ENCODE peak calls at places on chromosomes 6 and 20, in ten cellular contexts. Y is AG08395; J is COR-L47; E is CD4-positive, CD25-positive, alpha-beta regulatory T cell; Z is mammary epithelial cell; P is HCT116; V is stimulated activated CD8-positive, alpha-beta memory T cell treated with anti-CD3 and anti-CD28 coated beads, Interleukin-7, amount 100 ng/mL, for 48 hours; D is iris pigment epithelial cell; O is HuH-7.5; F is HFFc6. C is an unnamed sample.

GRCh38 chr6:130313206-130313605 is 52.6 kb upstream of the TMEM200A start:
- DNase-seq in Y (no peak), J (no peak), E (no peak), Z (no peak), P (peak; percentile 38), V (no peak), D (no peak), O (no peak), F (no peak), C (no peak)

GRCh38 chr6:144266091-144266649 is 19.0 kb upstream of the UTRN start:
- DNase-seq in Y (peak; percentile 35), J (no peak), E (no peak), Z (no peak), P (peak; percentile 64), V (no peak), D (peak; percentile 94), O (no peak), F (no peak), C (peak; percentile 99)

GRCh38 chr6:163415620-163416379 is 1.3 kb downstream of the QKI start:
- DNase-seq in Y (peak; percentile 58), J (no peak), E (peak; percentile 42), Z (peak; percentile 56), P (no peak), V (no peak), D (peak; percentile 73), O (no peak), F (peak; percentile 41), C (peak; percentile 61)

GRCh38 chr6:162706236-162706635 is 21.3 kb downstream of the PRKN start:
- DNase-seq in Y (no peak), J (no peak), E (no peak), Z (no peak), P (no peak), V (no peak), D (no peak), O (no peak), F (no peak), C (no peak)

GRCh38 chr6:143336446-143337152 is 113.9 kb downstream of the ADAT2 start:
- DNase-seq in Y (peak; percentile 19), J (no peak), E (no peak), Z (peak; percentile 67), P (no peak), V (no peak), D (peak; percentile 34), O (no peak), F (peak; percentile 63), C (peak; percentile 87)

GRCh38 chr6:33599413-33599911 is 19.4 kb upstream of the BAK1 start:
- DNase-seq in Y (no peak), J (peak; percentile 69), E (no peak), Z (peak; percentile 69), P (no peak), V (no peak), D (no peak), O (no peak), F (no peak), C (peak; percentile 84)

GRCh38 chr6:144474290-144474689 is 189.2 kb downstream of the UTRN start:
- DNase-seq in Y (no peak), J (no peak), E (no peak), Z (no peak), P (no peak), V (no peak), D (no peak), O (no peak), F (no peak), C (no peak)

GRCh38 chr6:158031445-158032353 is 50.0 kb downstream of the SYNJ2 start:
- DNase-seq in Y (peak; percentile 89), J (no peak), E (no peak), Z (no peak), P (peak; percentile 54), V (peak; percentile 67), D (peak; percentile 76), O (no peak), F (peak; percentile 83), C (no peak)

GRCh38 chr6:36227379-36228344 is 31.1 kb downstream of the BRPF3 start:
- DNase-seq in Y (no peak), J (no peak), E (no peak), Z (peak; percentile 69), P (no peak), V (no peak), D (no peak), O (no peak), F (no peak), C (peak; percentile 66)

GRCh38 chr6:158086706-158087518 is 81.2 kb downstream of the SERAC1 start:
- DNase-seq in Y (no peak), J (no peak), E (no peak), Z (no peak), P (no peak), V (no peak), D (peak; percentile 38), O (no peak), F (no peak), C (no peak)

GRCh38 chr20:31666258-31667042 is 28.7 kb downstream of the COX4I2 start:
- DNase-seq in Y (peak; percentile 28), J (no peak), E (peak; percentile 29), Z (no peak), P (no peak), V (no peak), D (no peak), O (no peak), F (no peak), C (no peak)

GRCh38 chr6:38435330-38435729 is 204.4 kb downstream of the BTBD9 start:
- DNase-seq in Y (no peak), J (no peak), E (no peak), Z (no peak), P (no peak), V (no peak), D (no peak), O (no peak), F (no peak), C (no peak)

GRCh38 chr6:35948725-35949124 is 27.8 kb upstream of the SRPK1 start:
- DNase-seq in Y (no peak), J (no peak), E (no peak), Z (no peak), P (peak; percentile 40), V (no peak), D (peak; percentile 49), O (no peak), F (peak; percentile 17), C (peak; percentile 34)

GRCh38 chr20:6632187-6632586 is 135.3 kb upstream of the BMP2 start:
- DNase-seq in Y (peak; percentile 37), J (no peak), E (no peak), Z (peak; percentile 45), P (no peak), V (no peak), D (peak; percentile 4), O (no peak), F (no peak), C (peak; percentile 20)

GRCh38 chr6:6746334-6746969 is 157.9 kb downstream of the LY86 start:
- DNase-seq in Y (no peak), J (no peak), E (no peak), Z (no peak), P (no peak), V (no peak), D (no peak), O (no peak), F (no peak), C (no peak)

GRCh38 chr6:152984387-152984872 is 1.6 kb upstream of the FBXO5 start:
- DNase-seq in Y (no peak), J (no peak), E (no peak), Z (no peak), P (no peak), V (no peak), D (no peak), O (no peak), F (no peak), C (no peak)

GRCh38 chr6:20286968-20287565 is 74.8 kb upstream of the MBOAT1 start:
- DNase-seq in Y (no peak), J (no peak), E (no peak), Z (peak; percentile 9), P (no peak), V (no peak), D (peak; percentile 10), O (no peak), F (no peak), C (peak; percentile 4)

GRCh38 chr6:57257911-57258541 is 35.9 kb upstream of the RAB23 start:
- DNase-seq in Y (peak; percentile 73), J (no peak), E (no peak), Z (no peak), P (no peak), V (no peak), D (peak; percentile 83), O (no peak), F (peak; percentile 64), C (no peak)

GRCh38 chr20:17558941-17559304 is 11.0 kb upstream of the DSTN start:
- DNase-seq in Y (no peak), J (no peak), E (no peak), Z (no peak), P (no peak), V (no peak), D (no peak), O (no peak), F (no peak), C (no peak)

GRCh38 chr6:167799033-167799933 is 27.4 kb upstream of the AFDN start:
- DNase-seq in Y (no peak), J (no peak), E (no peak), Z (no peak), P (no peak), V (no peak), D (no peak), O (no peak), F (no peak), C (no peak)

GRCh38 chr20:52172392-52173047 is 19.1 kb downstream of the ZFP64 start:
- DNase-seq in Y (no peak), J (no peak), E (no peak), Z (no peak), P (no peak), V (no peak), D (no peak), O (no peak), F (no peak), C (peak; percentile 9)

GRCh38 chr20:43750774-43751166 is 24.0 kb upstream of the GTSF1L start:
- DNase-seq in Y (no peak), J (no peak), E (no peak), Z (no peak), P (no peak), V (no peak), D (no peak), O (no peak), F (no peak), C (no peak)

GRCh38 chr6:169853196-169854082 is 102.0 kb downstream of the ERMARD start:
- DNase-seq in Y (no peak), J (no peak), E (no peak), Z (no peak), P (no peak), V (no peak), D (no peak), O (no peak), F (no peak), C (no peak)

GRCh38 chr6:151014404-151015150 is 149.1 kb downstream of the MTHFD1L start:
- DNase-seq in Y (peak; percentile 51), J (peak; percentile 47), E (peak; percentile 59), Z (peak; percentile 53), P (peak; percentile 75), V (no peak), D (peak; percentile 73), O (peak; percentile 61), F (peak; percentile 25), C (peak; percentile 82)

GRCh38 chr6:130037207-130037811 is 18.9 kb downstream of the L3MBTL3 start:
- DNase-seq in Y (no peak), J (no peak), E (peak; percentile 39), Z (no peak), P (no peak), V (no peak), D (no peak), O (no peak), F (no peak), C (peak; percentile 28)

GRCh38 chr6:100230976-100231316 is 233.8 kb downstream of the SIM1 start:
- DNase-seq in Y (peak; percentile 36), J (no peak), E (no peak), Z (peak; percentile 35), P (no peak), V (no peak), D (peak; percentile 7), O (no peak), F (peak; percentile 16), C (peak; percentile 28)

GRCh38 chr6:75334266-75335040 is 49.9 kb upstream of the TMEM30A start:
- DNase-seq in Y (peak; percentile 47), J (no peak), E (no peak), Z (peak; percentile 4), P (no peak), V (no peak), D (peak; percentile 80), O (no peak), F (peak; percentile 28), C (peak; percentile 68)

C was measured in MCF 10A.